ENCODE peak calls at places on chromosomes 3 and 15, in five cellular contexts. One of them, this sample, is unnamed.

GRCh38 chr3:14598143-14598569 is 53.4 kb upstream of the CCDC174 start:
- DNase-seq in CD8-positive, alpha-beta T cell: peak
- DNase-seq in foreskin fibroblast: peak
- DNase-seq in fibroblast of pulmonary artery: peak
- DNase-seq in sigmoid colon: no peak
- DNase-seq in this sample: peak

GRCh38 chr15:79193157-79193948 is 89.2 kb upstream of the ANKRD34C start:
- DNase-seq in CD8-positive, alpha-beta T cell: no peak
- DNase-seq in foreskin fibroblast: no peak
- DNase-seq in fibroblast of pulmonary artery: no peak
- DNase-seq in sigmoid colon: no peak
- DNase-seq in this sample: no peak

GRCh38 chr3:169286992-169287391 is 376.5 kb downstream of the MECOM start:
- DNase-seq in CD8-positive, alpha-beta T cell: no peak
- DNase-seq in foreskin fibroblast: no peak
- DNase-seq in fibroblast of pulmonary artery: no peak
- DNase-seq in sigmoid colon: no peak
- DNase-seq in this sample: no peak

GRCh38 chr3:195240171-195240701 is 30.7 kb downstream of the XXYLT1 start:
- DNase-seq in CD8-positive, alpha-beta T cell: no peak
- DNase-seq in foreskin fibroblast: no peak
- DNase-seq in fibroblast of pulmonary artery: no peak
- DNase-seq in sigmoid colon: peak
- DNase-seq in this sample: no peak

GRCh38 chr3:146092230-146092629 is 68.8 kb downstream of the PLOD2 start:
- DNase-seq in CD8-positive, alpha-beta T cell: no peak
- DNase-seq in foreskin fibroblast: no peak
- DNase-seq in fibroblast of pulmonary artery: no peak
- DNase-seq in sigmoid colon: no peak
- DNase-seq in this sample: no peak

GRCh38 chr15:37480482-37480881 is 380.1 kb upstream of the MEIS2 start:
- DNase-seq in CD8-positive, alpha-beta T cell: no peak
- DNase-seq in foreskin fibroblast: no peak
- DNase-seq in fibroblast of pulmonary artery: no peak
- DNase-seq in sigmoid colon: no peak
- DNase-seq in this sample: no peak

GRCh38 chr15:65773386-65774111 is 18.5 kb downstream of the DENND4A start:
- DNase-seq in CD8-positive, alpha-beta T cell: no peak
- DNase-seq in foreskin fibroblast: no peak
- DNase-seq in fibroblast of pulmonary artery: no peak
- DNase-seq in sigmoid colon: no peak
- DNase-seq in this sample: no peak

GRCh38 chr3:32743934-32744333 is 58.9 kb downstream of the CNOT10 start:
- DNase-seq in CD8-positive, alpha-beta T cell: no peak
- DNase-seq in foreskin fibroblast: peak
- DNase-seq in fibroblast of pulmonary artery: peak
- DNase-seq in sigmoid colon: no peak
- DNase-seq in this sample: peak

GRCh38 chr3:180092889-180093288 is 56.2 kb upstream of the PEX5L start:
- DNase-seq in CD8-positive, alpha-beta T cell: no peak
- DNase-seq in foreskin fibroblast: no peak
- DNase-seq in fibroblast of pulmonary artery: no peak
- DNase-seq in sigmoid colon: no peak
- DNase-seq in this sample: no peak

DNA sequence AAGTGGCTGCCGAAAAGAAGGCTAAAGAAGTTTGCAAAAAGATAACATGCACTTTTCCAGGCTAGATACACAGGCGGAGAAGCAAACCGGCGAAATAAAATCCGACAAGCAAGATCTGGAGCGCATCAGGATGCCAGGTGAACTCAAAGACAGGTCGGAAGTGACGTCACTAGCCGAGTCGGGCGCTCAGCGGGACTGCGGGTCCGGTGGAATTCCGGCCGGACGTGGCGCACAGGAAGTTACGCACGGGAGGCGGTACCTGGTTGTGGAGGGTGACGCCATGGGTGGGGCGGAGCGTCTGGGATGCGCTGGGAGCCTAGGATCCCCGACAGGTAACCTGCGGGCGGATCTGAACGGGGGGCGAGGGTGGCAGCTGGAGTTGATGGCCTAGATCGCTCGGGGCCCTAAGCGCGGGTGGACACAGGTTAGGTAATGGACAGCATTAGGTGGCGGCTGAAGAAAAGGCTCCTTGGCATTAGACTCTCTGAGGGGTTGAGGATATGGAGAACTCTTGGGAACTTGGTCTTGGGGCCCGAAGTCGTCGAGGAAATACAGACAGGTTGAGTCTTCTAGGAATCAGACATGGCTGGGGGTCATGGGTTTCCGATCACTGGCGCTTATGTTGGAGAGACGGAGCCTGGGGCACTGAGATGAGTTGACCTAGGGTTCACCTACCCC is 29.0 kb upstream of the EHHADH start:
- DNase-seq in CD8-positive, alpha-beta T cell: peak
- DNase-seq in foreskin fibroblast: peak
- DNase-seq in fibroblast of pulmonary artery: peak
- DNase-seq in sigmoid colon: peak
- DNase-seq in this sample: peak
- H3K4me3 ChIP-seq in CD8-positive, alpha-beta T cell: peak
- H3K4me3 ChIP-seq in foreskin fibroblast: peak
- H3K4me3 ChIP-seq in fibroblast of pulmonary artery: peak
- H3K4me3 ChIP-seq in sigmoid colon: peak
- H3K4me3 ChIP-seq in this sample: peak

GRCh38 chr3:143327388-143327787 is 207.8 kb downstream of the CHST2 start:
- DNase-seq in CD8-positive, alpha-beta T cell: no peak
- DNase-seq in foreskin fibroblast: peak
- DNase-seq in fibroblast of pulmonary artery: no peak
- DNase-seq in sigmoid colon: no peak
- DNase-seq in this sample: peak
- TF ChIP-seq CTCF in CD8-positive, alpha-beta T cell: no peak
- TF ChIP-seq CTCF in foreskin fibroblast: peak
- TF ChIP-seq CTCF in fibroblast of pulmonary artery: peak
- TF ChIP-seq CTCF in sigmoid colon: no peak
- TF ChIP-seq CTCF in this sample: peak

DNA sequence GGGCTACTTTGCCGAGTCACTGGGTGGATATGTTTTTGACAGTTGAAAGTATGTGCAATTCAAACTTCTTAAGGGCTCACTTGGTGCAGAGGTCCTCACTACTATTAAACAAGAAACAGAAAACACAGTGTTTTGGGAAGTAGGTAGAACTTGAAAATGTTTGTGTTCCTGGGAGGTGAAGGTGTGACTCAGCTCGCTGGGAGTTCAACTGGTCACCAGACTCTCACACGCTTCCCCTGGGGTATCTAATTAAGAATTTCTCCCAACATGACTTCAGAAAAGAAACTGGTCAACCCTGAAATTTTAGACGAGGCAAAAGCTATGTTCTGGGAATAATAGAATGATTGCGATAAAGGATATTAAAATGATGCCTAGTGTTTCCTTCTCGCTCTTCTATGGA is 1039.8 kb upstream of the SEMA6D start:
- DNase-seq in CD8-positive, alpha-beta T cell: no peak
- DNase-seq in foreskin fibroblast: no peak
- DNase-seq in fibroblast of pulmonary artery: no peak
- DNase-seq in sigmoid colon: no peak
- DNase-seq in this sample: no peak
- H3K4me3 ChIP-seq in CD8-positive, alpha-beta T cell: no peak
- H3K4me3 ChIP-seq in foreskin fibroblast: no peak
- H3K4me3 ChIP-seq in fibroblast of pulmonary artery: no peak
- H3K4me3 ChIP-seq in sigmoid colon: no peak
- H3K4me3 ChIP-seq in this sample: no peak

GRCh38 chr3:38711321-38711720 is 61.8 kb upstream of the SCN5A start:
- DNase-seq in CD8-positive, alpha-beta T cell: no peak
- DNase-seq in foreskin fibroblast: peak
- DNase-seq in fibroblast of pulmonary artery: no peak
- DNase-seq in sigmoid colon: no peak
- DNase-seq in this sample: no peak

GRCh38 chr3:38713121-38713520 is 63.6 kb upstream of the SCN5A start:
- DNase-seq in CD8-positive, alpha-beta T cell: no peak
- DNase-seq in foreskin fibroblast: no peak
- DNase-seq in fibroblast of pulmonary artery: no peak
- DNase-seq in sigmoid colon: no peak
- DNase-seq in this sample: no peak

GRCh38 chr3:38706961-38707360 is 57.5 kb upstream of the SCN5A start:
- DNase-seq in CD8-positive, alpha-beta T cell: no peak
- DNase-seq in foreskin fibroblast: no peak
- DNase-seq in fibroblast of pulmonary artery: no peak
- DNase-seq in sigmoid colon: no peak
- DNase-seq in this sample: no peak

GRCh38 chr3:38702231-38702630 is 52.7 kb upstream of the SCN5A start:
- DNase-seq in CD8-positive, alpha-beta T cell: no peak
- DNase-seq in foreskin fibroblast: no peak
- DNase-seq in fibroblast of pulmonary artery: no peak
- DNase-seq in sigmoid colon: no peak
- DNase-seq in this sample: no peak

GRCh38 chr3:38707730-38708129 is 58.2 kb upstream of the SCN5A start:
- DNase-seq in CD8-positive, alpha-beta T cell: no peak
- DNase-seq in foreskin fibroblast: peak
- DNase-seq in fibroblast of pulmonary artery: no peak
- DNase-seq in sigmoid colon: no peak
- DNase-seq in this sample: no peak
- TF ChIP-seq CTCF in CD8-positive, alpha-beta T cell: no peak
- TF ChIP-seq CTCF in foreskin fibroblast: peak
- TF ChIP-seq CTCF in fibroblast of pulmonary artery: peak
- TF ChIP-seq CTCF in sigmoid colon: no peak
- TF ChIP-seq CTCF in this sample: peak

DNA sequence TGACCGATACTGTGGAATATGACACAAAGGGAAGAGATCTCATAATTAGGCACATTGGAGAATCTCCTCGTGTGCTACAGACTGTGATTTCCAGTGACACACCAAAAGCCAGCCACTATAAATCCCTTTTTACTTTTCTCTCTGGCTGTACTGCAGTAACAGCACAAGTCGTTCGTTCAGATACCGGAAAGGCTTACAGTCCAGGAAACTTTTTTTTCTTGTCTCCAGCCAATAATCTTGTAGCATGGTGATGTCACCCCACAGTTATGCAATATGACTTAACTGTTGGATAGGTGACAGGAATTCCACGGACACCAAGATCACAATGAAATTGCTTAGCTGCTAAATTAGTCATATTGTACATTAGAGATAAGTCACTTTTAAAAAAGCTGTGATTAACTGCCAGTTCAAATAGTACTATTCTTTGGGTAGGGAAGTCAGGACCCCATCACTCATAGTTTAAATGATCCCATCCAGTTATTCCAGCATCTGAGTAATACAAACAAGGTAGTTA is 36.3 kb upstream of the TSC22D2 start:
- DNase-seq in CD8-positive, alpha-beta T cell: no peak
- DNase-seq in foreskin fibroblast: peak
- DNase-seq in fibroblast of pulmonary artery: peak
- DNase-seq in sigmoid colon: peak
- DNase-seq in this sample: peak
- H3K4me3 ChIP-seq in CD8-positive, alpha-beta T cell: no peak
- H3K4me3 ChIP-seq in foreskin fibroblast: peak
- H3K4me3 ChIP-seq in fibroblast of pulmonary artery: peak
- H3K4me3 ChIP-seq in sigmoid colon: peak
- H3K4me3 ChIP-seq in this sample: peak

DNA sequence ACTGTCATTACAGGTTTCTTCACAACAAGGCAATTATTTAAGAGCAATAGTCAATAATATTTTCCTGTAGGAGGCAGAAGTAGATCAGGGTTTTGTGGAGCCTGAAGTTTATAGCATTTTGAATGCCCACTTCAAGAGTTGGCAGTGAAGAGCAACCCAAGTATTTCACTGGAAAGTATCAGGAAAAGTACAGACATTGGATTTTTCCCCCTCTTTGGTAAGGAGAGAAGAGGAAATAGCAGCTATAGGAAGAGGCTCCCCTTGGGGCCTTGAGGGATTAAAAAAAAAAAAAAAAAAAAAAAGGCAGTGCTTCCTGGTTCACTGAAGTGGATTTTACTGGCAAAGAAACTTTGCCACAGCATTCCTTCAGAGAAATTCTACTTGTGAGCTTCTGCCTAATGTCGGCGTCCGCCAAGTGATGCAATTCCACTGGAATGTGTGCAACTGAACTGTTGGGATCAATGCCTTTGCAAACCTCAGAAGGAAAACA is 5.7 kb upstream of the CNTN6 start:
- DNase-seq in CD8-positive, alpha-beta T cell: no peak
- DNase-seq in foreskin fibroblast: peak
- DNase-seq in fibroblast of pulmonary artery: peak
- DNase-seq in sigmoid colon: no peak
- DNase-seq in this sample: peak
- TF ChIP-seq CTCF in CD8-positive, alpha-beta T cell: no peak
- TF ChIP-seq CTCF in foreskin fibroblast: no peak
- TF ChIP-seq CTCF in fibroblast of pulmonary artery: peak
- TF ChIP-seq CTCF in sigmoid colon: no peak
- TF ChIP-seq CTCF in this sample: peak

This sample was measured in cardiac fibroblast.